ENCODE peak calls at places on chromosomes 7 and 10, in five cellular contexts. I, E, F, P and W are unnamed samples.

GRCh38 chr7:45898241-45898640 is 10.0 kb downstream of the IGFBP1 start:
- DNase-seq in E (no peak), I (no peak), P (no peak), F (no peak), W (no peak)

GRCh38 chr10:98664329-98665042 is 217.8 kb upstream of the HPS1 start:
- DNase-seq in F (peak), E (peak), P (peak), I (peak), W (peak)

GRCh38 chr7:133319842-133320241 is 67.0 kb downstream of the EXOC4 start:
- DNase-seq in E (no peak), F (no peak), I (no peak), P (no peak), W (no peak)

GRCh38 chr10:95445837-95446347 is 115.3 kb downstream of the SORBS1 start:
- DNase-seq in P (peak), E (peak), F (no peak), I (peak), W (peak)

GRCh38 chr10:67539312-67539711 is 156.7 kb downstream of the CTNNA3 start:
- DNase-seq in E (no peak), P (no peak), I (no peak), F (no peak), W (no peak)

GRCh38 chr10:73506491-73506890 is 10.7 kb upstream of the PPP3CB start:
- DNase-seq in P (no peak), F (no peak), E (no peak), I (no peak), W (no peak)

GRCh38 chr7:15305002-15305600 is 256.7 kb downstream of the AGMO start:
- DNase-seq in I (peak), P (peak), E (peak), F (no peak), W (no peak)

GRCh38 chr10:63627376-63627775 is 106.2 kb downstream of the REEP3 start:
- DNase-seq in P (no peak), E (no peak), I (peak), F (no peak), W (no peak)

GRCh38 chr10:29064665-29065064 is 224.2 kb upstream of the LYZL1 start:
- DNase-seq in I (no peak), E (no peak), F (no peak), P (no peak), W (no peak)

GRCh38 chr10:3339531-3339950 is 167.0 kb upstream of the PITRM1 start:
- DNase-seq in P (no peak), I (no peak), F (no peak), E (no peak), W (no peak)
- TF ChIP-seq SRF in P (no peak), I (no peak), F (no peak), E (no peak), W (no peak)

DNA sequence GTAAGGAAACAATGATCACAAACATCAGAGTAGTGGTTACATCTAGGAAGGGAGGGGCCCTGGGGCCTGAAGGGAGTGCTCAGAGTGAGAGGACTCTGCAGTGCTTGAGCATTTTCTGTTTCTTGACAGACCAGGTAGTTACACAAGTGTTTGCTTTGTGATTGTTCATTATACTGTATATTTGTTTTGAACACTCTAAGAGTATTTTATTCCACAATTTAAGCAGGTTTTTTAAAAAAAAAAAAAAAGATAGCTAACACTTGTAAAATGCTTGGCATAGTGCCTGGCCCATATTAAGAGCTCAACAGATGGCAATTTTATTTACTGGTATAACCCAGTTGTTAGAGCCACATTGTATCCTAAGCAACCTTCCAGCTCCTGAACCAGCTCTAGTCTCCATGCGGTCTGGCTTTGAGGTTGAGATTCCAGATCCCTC is 20.0 kb upstream of the ATXN7L1 start:
- DNase-seq in F (no peak), E (no peak), I (no peak), P (no peak), W (no peak)
- TF ChIP-seq SRF in F (no peak), E (no peak), I (no peak), P (no peak), W (no peak)

DNA sequence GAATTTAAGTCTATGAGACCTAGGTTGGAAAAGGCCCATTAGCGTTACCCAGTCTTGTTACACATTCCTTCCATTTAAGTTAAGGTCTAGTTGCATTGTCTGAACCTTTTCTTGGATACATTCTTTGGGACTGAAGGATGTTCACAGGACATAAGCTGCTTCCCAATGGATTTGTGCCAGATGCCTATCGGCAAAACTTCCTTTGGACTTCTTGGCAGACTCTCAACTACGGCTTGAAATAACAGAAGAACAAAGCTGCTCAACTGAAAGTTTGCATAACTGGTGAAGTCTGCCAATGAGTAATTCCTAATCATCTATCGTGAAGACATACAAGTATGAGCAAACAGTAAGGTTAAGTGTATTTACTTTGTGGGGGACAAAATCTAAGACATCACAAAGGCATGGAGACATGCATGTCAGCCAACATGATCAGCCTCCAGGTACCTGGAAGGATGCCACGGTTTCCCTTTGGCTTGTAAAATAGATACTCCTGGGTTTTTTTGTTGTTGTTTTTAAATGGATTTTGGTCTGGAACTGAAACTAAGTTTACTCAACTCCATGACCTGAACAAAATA is 35.4 kb downstream of the MALSU1 start:
- DNase-seq in P (peak), E (peak), I (peak), F (no peak), W (no peak)
- TF ChIP-seq SRF in P (no peak), E (no peak), I (peak), F (no peak), W (no peak)

DNA sequence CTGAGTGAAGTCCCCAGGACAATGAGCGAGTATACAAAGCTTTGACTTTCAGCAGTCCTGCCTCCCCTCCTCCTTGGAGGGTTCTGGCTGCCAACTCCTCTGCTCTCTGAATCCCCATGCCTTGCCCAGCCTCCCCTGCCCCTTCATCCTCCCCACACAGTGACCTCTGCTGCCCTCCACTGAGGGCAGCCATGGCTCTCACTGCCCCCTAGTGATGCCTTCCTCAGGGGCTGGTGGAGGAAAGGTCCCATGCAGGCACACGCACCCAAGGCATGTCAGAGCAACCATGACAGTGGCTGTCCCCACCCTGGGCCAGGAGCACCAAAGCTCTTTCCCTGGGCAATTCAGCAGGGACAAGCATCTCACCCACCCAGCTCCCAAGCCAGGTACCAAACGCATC is 40.9 kb downstream of the FRMPD2 start:
- DNase-seq in E (no peak), P (no peak), I (no peak), F (no peak), W (no peak)
- TF ChIP-seq SRF in E (no peak), P (no peak), I (no peak), F (no peak), W (no peak)

DNA sequence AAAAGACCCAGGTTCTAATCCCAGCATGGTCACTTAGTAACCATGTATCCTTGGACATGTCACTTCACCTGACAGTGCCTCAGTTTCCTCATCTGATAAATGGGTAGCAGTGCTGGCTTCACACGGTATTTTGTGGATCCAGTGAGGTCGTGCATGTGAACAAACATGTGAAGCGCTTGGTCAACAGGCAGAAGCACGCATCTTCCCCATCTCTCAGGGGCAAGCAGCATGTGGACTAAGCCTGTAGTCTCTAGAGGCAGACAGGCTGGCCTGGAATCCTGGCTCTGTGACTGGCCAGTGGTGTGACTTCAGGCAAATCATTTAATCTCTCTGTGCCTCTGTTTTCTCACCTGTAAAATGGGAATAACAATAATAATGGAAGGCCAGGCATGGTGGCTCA is 115.8 kb downstream of the C10orf105 start:
- DNase-seq in F (no peak), P (no peak), E (no peak), I (no peak), W (no peak)
- TF ChIP-seq SRF in F (no peak), P (no peak), E (no peak), I (no peak), W (no peak)

GRCh38 chr7:8063706-8064297 is 95.2 kb downstream of the GLCCI1 start:
- DNase-seq in E (no peak), F (no peak), I (no peak), P (no peak), W (no peak)
- TF ChIP-seq SRF in E (no peak), F (no peak), I (no peak), P (no peak), W (no peak)

GRCh38 chr7:51471199-51472016 is 154.8 kb upstream of the COBL start:
- DNase-seq in P (no peak), E (no peak), F (no peak), I (no peak), W (peak)
- TF ChIP-seq SRF in P (no peak), E (no peak), F (no peak), I (no peak), W (no peak)

DNA sequence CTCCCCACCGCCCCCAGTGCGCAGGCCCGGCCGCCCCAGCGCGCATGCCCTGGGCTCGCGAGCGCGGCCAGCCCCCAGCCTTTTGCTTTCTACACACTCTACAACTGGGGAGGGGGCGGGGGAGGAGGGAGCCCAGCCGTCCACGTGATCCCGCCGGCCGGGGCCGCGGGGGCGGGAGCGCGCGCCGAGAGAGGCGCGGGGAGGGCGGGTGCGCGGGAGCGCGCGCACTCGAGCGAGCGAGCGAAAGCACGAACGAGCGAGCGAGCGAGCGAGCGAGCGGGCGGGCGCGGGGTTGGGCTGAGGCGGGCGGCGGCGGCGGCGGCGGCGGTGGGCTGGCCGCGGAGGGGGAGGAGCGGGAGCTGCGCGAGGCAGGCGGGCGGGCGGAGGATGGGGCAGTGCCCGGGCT is at the start of gene AUTS2:
- DNase-seq in P (peak), I (no peak), F (no peak), E (peak), W (peak)
- TF ChIP-seq SRF in P (no peak), I (no peak), F (no peak), E (no peak), W (no peak)

DNA sequence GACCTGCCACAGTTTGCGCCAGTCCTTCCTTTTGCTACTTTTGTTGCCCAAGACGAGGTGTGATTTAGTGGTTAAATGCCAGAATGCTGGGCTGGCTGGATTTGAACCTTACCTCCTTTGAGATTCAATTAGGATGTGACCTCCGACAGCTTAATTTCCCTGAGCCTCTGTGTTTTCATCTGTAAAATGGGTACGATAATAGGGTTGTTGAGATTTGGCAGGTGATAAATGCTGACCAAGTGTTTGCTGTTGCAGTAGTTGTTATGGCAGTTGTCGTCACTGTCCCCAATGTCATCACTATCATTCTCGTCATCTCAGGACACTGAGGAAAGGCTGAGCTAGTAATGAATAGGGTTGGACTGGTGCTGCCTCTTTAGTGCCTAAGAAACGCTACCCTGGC is 61.1 kb downstream of the GRK5 start:
- DNase-seq in P (no peak), I (no peak), E (no peak), F (no peak), W (no peak)
- TF ChIP-seq SRF in P (no peak), I (no peak), E (no peak), F (no peak), W (no peak)